ENCODE peak calls at places on chromosomes 11 and 22, in six cellular contexts. Q, A, T, F, S and W are unnamed samples.

GRCh38 chr11:110069158-110069737 is 23.9 kb upstream of the ZC3H12C start:
- DNase-seq in Q (peak), A (no peak), T (no peak), F (no peak), S (peak), W (peak)

GRCh38 chr11:34427171-34427805 is 11.4 kb upstream of the CAT start:
- DNase-seq in Q (no peak), A (peak), T (no peak), F (no peak), S (peak), W (peak)

GRCh38 chr22:31532060-31532459 is 35.7 kb downstream of the SFI1 start:
- DNase-seq in Q (no peak), A (no peak), T (no peak), F (no peak), S (peak), W (no peak)

GRCh38 chr11:127564803-127565202 is 564.2 kb upstream of the KIRREL3 start:
- DNase-seq in Q (no peak), A (no peak), T (no peak), F (no peak), S (peak), W (peak)

GRCh38 chr11:121715395-121715794 is 262.6 kb upstream of the SORL1-AS1 start:
- DNase-seq in Q (no peak), A (no peak), T (no peak), F (no peak), S (no peak), W (no peak)

GRCh38 chr11:69881467-69882269 is 62.5 kb upstream of the FGF3 start:
- DNase-seq in Q (no peak), A (no peak), T (no peak), F (no peak), S (no peak), W (no peak)

GRCh38 chr11:61139391-61139790 is 21.8 kb downstream of the VPS37C start:
- DNase-seq in Q (no peak), A (no peak), T (no peak), F (no peak), S (no peak), W (no peak)

GRCh38 chr11:112972399-112973115 is 11.3 kb downstream of the NCAM1 start:
- DNase-seq in Q (no peak), A (no peak), T (no peak), F (no peak), S (no peak), W (no peak)

GRCh38 chr11:66887531-66887930 is 30.7 kb downstream of the LRFN4 start:
- DNase-seq in Q (no peak), A (no peak), T (no peak), F (no peak), S (no peak), W (no peak)

GRCh38 chr11:20178976-20179375 is 18.7 kb upstream of the DBX1 start:
- DNase-seq in Q (no peak), A (no peak), T (no peak), F (no peak), S (no peak), W (no peak)

GRCh38 chr11:19903620-19904069 is 191.0 kb downstream of the NAV2 start:
- DNase-seq in Q (peak), A (peak), T (peak), F (no peak), S (peak), W (no peak)

GRCh38 chr22:28297504-28297903 is 378.4 kb upstream of the PITPNB start:
- DNase-seq in Q (no peak), A (no peak), T (no peak), F (no peak), S (peak), W (no peak)

GRCh38 chr22:49091451-49091850 is 736.2 kb downstream of the BRD1 start:
- DNase-seq in Q (no peak), A (no peak), T (no peak), F (no peak), S (no peak), W (no peak)

GRCh38 chr11:1939006-1939626 is 8.0 kb upstream of the MRPL23 start:
- DNase-seq in Q (peak), A (no peak), T (no peak), F (no peak), S (no peak), W (no peak)

GRCh38 chr11:131606936-131607335 is 236.5 kb downstream of the NTM start:
- DNase-seq in Q (peak), A (no peak), T (no peak), F (no peak), S (no peak), W (no peak)

GRCh38 chr11:44409558-44410236 is 99.8 kb upstream of the ALX4 start:
- DNase-seq in Q (no peak), A (peak), T (no peak), F (no peak), S (no peak), W (no peak)

GRCh38 chr11:102244681-102245409 is 72.4 kb upstream of the BIRC3 start:
- DNase-seq in Q (no peak), A (no peak), T (no peak), F (no peak), S (peak), W (peak)

GRCh38 chr11:68840661-68841653 is 759 bp downstream of the CPT1A start:
- DNase-seq in Q (peak), A (no peak), T (peak), F (no peak), S (peak), W (peak)

GRCh38 chr11:68838572-68838964 is 3.1 kb downstream of the CPT1A start:
- DNase-seq in Q (no peak), A (peak), T (no peak), F (no peak), S (no peak), W (no peak)

GRCh38 chr11:68839953-68840641 is 1.6 kb downstream of the CPT1A start:
- DNase-seq in Q (no peak), A (no peak), T (no peak), F (no peak), S (peak), W (no peak)

GRCh38 chr11:68837583-68838571 is 3.8 kb downstream of the CPT1A start:
- DNase-seq in Q (no peak), A (no peak), T (no peak), F (no peak), S (no peak), W (no peak)

DNA sequence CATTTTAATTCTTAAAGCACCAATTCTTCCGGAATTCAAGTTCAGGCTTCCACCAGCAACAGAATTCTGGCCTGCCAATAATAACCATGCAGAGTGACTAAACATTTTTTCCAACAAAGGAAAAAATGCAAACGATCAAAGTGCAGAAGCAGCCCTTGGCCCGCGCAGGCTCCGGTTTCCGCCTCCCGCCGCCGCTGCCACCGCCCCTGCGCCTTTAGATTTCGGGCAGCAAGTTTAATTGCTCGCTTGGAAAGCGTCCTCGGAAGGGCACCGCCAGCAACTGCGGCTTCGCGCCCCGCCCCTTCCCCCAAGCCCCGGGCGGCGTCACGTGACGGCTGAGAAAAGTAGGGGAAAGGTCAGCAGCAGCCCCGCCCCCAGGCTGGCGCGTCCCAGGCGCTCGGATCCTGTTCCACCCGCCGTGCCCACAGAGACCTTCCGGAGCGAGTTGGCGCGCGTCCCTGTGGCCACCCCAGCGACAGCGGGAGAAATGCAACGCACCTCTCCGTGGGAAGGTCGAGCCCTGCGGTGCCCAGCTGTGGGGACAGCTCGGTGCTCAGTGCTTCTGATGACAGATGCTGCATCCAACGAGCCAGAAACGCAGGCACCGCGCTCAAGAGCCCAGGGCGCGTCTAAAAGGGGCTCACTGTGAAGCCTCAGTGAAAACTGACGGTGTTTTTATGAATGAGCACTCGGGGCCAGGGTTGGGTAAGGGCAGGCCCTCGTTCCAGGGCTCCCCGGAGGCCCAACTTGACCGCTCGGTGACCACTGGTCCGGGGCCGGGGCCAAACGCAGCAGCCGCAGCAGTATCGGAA is 2.5 kb downstream of the CPT1A start:
- DNase-seq in Q (peak), A (peak), T (peak), F (peak), S (peak), W (peak)
- TF ChIP-seq POLR2A in Q (no peak), A (peak), T (peak), F (no peak), S (no peak), W (peak)

GRCh38 chr22:26503758-26504157 is 8.5 kb downstream of the TFIP11 start:
- DNase-seq in Q (no peak), A (no peak), T (no peak), F (no peak), S (no peak), W (no peak)
- TF ChIP-seq POLR2A in Q (no peak), A (no peak), T (no peak), F (no peak), S (no peak), W (no peak)

GRCh38 chr11:95230054-95231034 is 658 bp downstream of the SESN3 start:
- DNase-seq in Q (peak), A (no peak), T (peak), F (peak), S (no peak), W (no peak)
- TF ChIP-seq POLR2A in Q (no peak), A (no peak), T (no peak), F (no peak), S (no peak), W (no peak)

GRCh38 chr22:41468381-41469217 is at the start of the genes ACO2 and PHF5A:
- DNase-seq in Q (peak), A (peak), T (peak), F (peak), S (peak), W (peak)
- TF ChIP-seq POLR2A in Q (no peak), A (peak), T (peak), F (no peak), S (peak), W (peak)

DNA sequence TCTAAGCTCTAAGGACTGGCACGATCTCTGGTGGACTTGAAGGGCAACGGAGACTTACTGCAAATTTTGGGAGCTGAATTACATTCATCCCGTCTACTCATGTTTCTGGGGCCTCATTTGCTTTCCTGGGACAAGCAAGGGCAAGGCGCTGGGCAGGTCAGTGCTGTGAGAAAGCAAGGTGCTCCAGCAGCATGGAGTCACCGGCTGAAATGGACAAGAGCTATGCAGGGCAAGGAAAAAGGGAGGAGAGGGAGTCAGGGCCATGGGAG is 25.6 kb downstream of the FLI1 start:
- DNase-seq in Q (no peak), A (no peak), T (no peak), F (no peak), S (no peak), W (no peak)
- TF ChIP-seq POLR2A in Q (no peak), A (no peak), T (no peak), F (no peak), S (no peak), W (no peak)

GRCh38 chr11:47213985-47214564 is 699 bp upstream of the DDB2 start:
- DNase-seq in Q (peak), A (peak), T (peak), F (peak), S (peak), W (peak)
- TF ChIP-seq POLR2A in Q (peak), A (peak), T (peak), F (no peak), S (no peak), W (peak)

DNA sequence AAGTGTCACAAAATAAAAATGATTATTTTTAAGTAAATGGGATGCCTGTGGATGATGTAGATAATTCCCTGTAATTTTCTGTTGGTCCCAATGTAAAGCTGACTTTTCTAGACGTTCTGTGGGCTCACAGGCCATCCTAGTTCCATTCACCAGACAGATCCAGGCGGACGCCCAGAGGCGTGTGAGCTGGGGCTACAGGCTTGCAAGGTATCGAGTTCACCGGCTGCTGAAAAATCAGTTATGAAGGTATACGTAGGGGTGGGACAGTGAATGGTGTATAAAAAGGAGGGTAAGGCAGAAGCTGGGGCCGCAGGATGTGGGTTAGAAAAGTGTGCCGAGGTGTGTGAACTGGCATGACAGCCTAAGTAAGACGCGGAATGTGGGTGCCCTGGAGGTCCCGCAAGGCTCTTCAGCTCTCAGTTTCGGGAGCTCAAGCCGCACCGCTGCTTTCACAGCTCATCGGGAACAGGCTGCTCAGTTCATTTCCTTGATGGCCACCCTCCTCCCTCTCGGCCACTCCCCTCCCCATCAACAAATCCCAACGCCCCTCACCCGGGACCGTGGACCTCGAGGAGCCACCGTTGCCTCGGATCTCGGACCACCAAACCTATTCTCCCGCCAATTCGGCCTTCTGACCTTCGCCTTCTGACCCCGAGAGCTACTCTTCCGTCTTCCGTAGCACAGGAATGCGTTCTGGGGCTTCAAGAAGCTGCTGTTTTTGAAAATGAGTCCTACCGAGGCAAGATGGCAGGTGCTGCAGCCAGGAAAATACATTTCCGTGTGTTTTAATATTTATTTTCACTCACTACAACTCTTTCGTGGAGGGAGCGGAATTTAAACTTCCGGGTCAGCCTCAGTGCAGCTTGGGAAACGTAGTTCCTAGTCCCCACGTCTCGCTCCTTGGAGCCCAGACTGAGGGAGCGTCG is at the start of gene XNDC1N:
- DNase-seq in Q (peak), A (peak), T (peak), F (peak), S (peak), W (peak)
- TF ChIP-seq POLR2A in Q (no peak), A (peak), T (no peak), F (no peak), S (no peak), W (peak)

GRCh38 chr11:123452799-123453198 is 22.7 kb downstream of the GRAMD1B start:
- DNase-seq in Q (no peak), A (no peak), T (no peak), F (no peak), S (no peak), W (no peak)

GRCh38 chr11:123454796-123455195 is 24.7 kb downstream of the GRAMD1B start:
- DNase-seq in Q (no peak), A (no peak), T (no peak), F (no peak), S (no peak), W (no peak)

GRCh38 chr11:123451183-123451907 is 21.3 kb downstream of the GRAMD1B start:
- DNase-seq in Q (no peak), A (no peak), T (no peak), F (no peak), S (no peak), W (no peak)

GRCh38 chr11:123457187-123457770 is 27.2 kb downstream of the GRAMD1B start:
- DNase-seq in Q (no peak), A (no peak), T (no peak), F (no peak), S (no peak), W (no peak)

DNA sequence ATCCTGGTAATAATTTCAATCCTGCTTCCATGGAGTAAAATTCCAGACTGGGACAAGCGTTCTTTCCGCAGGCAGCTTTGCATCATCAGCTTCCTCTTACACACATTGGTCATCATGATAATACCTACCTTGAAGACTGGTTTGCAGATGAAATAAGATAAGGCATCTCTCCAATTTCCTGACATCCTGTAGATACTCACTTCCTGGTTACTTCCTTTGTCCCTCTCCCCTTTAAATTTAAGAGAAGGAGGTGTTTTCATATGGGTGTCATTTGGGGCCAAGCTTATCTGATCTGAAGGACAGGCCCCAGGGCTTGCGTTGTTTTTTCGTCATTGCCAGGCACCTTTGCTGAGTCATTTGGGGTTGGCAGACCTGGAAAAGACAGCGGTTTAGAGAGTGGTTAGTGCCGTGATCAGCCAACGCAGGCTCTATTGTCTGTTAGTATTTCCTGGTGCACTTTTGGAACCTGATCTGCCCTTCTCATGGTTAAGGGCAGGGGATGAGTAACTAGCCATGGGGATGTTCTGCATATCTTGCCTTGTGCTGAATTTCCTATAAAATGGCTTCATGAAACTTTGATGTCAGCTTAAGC is 24.1 kb downstream of the GRAMD1B start:
- DNase-seq in Q (no peak), A (no peak), T (no peak), F (no peak), S (peak), W (peak)
- TF ChIP-seq POLR2A in Q (no peak), A (no peak), T (no peak), F (no peak), S (no peak), W (no peak)

GRCh38 chr11:86301742-86302091 is 323 bp upstream of the HIKESHI start:
- DNase-seq in Q (no peak), A (no peak), T (no peak), F (no peak), S (no peak), W (no peak)

GRCh38 chr11:86303257-86303656 is 1.2 kb downstream of the HIKESHI start:
- DNase-seq in Q (no peak), A (no peak), T (no peak), F (no peak), S (peak), W (no peak)

DNA sequence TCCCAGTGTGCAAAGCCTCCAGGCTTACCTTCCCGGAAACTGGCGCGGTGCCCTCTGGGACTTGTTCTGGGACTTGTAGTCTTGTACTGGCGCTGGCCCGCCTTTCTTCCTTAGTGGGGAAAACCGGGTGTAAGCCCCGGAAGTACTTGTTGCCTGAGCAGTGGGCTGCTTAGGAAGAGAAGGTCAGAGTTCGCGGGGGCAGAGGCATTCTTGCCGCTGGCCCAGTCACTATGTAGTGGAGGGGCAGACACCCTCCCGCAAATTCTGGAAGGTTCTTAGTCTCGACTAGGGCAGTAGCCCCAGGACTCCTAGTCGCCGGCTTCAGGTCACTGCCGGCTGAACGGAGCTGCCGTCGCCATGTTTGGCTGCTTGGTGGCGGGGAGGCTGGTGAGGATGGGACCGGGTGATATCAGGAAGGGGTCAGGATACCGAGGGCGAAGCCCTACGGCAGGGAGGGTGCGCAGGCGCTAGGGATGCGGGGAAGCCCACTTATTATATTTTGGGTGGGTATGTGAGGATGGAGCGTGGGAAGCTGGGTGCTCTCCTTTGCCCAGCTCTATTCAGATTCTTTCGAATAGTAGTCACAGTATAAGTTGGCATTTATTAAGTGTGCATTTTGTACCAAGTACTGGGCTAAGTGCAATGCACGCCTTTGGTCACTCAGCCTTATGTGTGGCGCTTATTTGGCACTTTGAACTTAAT is at the start of gene HIKESHI:
- DNase-seq in Q (peak), A (peak), T (peak), F (peak), S (peak), W (peak)
- TF ChIP-seq POLR2A in Q (no peak), A (peak), T (peak), F (no peak), S (no peak), W (peak)

GRCh38 chr11:57647960-57648776 is 1.5 kb downstream of the YPEL4 start:
- DNase-seq in Q (no peak), A (no peak), T (no peak), F (no peak), S (no peak), W (no peak)
- TF ChIP-seq POLR2A in Q (no peak), A (no peak), T (no peak), F (no peak), S (no peak), W (no peak)